ENCODE peak calls at places on chromosomes 16 and 17, in nine cellular contexts. One of them, this sample, is unnamed.

GRCh38 chr17:21098934-21099687 is 27.7 kb upstream of the DHRS7B start:
- DNase-seq in epithelial cell of proximal tubule: peak; percentile 38
- DNase-seq in Calu3: peak; percentile 73
- DNase-seq in WTC11: peak; percentile 81
- DNase-seq in left lung: peak; percentile 63
- DNase-seq in frontal cortex: no peak
- DNase-seq in T-helper 1 cell: peak; percentile 18
- DNase-seq in C1 segment of cervical spinal cord: peak; percentile 27
- DNase-seq in HT1080: peak; percentile 85
- DNase-seq in this sample: no peak

GRCh38 chr16:56576585-56577299 is 11.9 kb downstream of the MT4 start:
- DNase-seq in WTC11: peak; percentile 90
- DNase-seq in epithelial cell of proximal tubule: no peak
- DNase-seq in frontal cortex: no peak
- DNase-seq in Calu3: peak; percentile 90
- DNase-seq in HT1080: peak; percentile 67
- DNase-seq in T-helper 1 cell: peak; percentile 69
- DNase-seq in left lung: peak; percentile 82
- DNase-seq in C1 segment of cervical spinal cord: no peak
- DNase-seq in this sample: no peak

GRCh38 chr16:17532338-17532995 is 61.7 kb upstream of the XYLT1 start:
- DNase-seq in epithelial cell of proximal tubule: no peak
- DNase-seq in frontal cortex: no peak
- DNase-seq in WTC11: no peak
- DNase-seq in HT1080: no peak
- DNase-seq in T-helper 1 cell: no peak
- DNase-seq in Calu3: no peak
- DNase-seq in C1 segment of cervical spinal cord: no peak
- DNase-seq in left lung: no peak
- DNase-seq in this sample: no peak

GRCh38 chr17:45364531-45365390 is 47.9 kb upstream of the MAP3K14 start:
- DNase-seq in T-helper 1 cell: no peak
- DNase-seq in C1 segment of cervical spinal cord: no peak
- DNase-seq in Calu3: no peak
- DNase-seq in epithelial cell of proximal tubule: no peak
- DNase-seq in WTC11: peak; percentile 79
- DNase-seq in HT1080: no peak
- DNase-seq in frontal cortex: no peak
- DNase-seq in left lung: no peak
- DNase-seq in this sample: no peak

GRCh38 chr16:71555230-71555891 is 21.5 kb downstream of the TAT start:
- DNase-seq in Calu3: no peak
- DNase-seq in C1 segment of cervical spinal cord: no peak
- DNase-seq in WTC11: no peak
- DNase-seq in left lung: peak; percentile 47
- DNase-seq in epithelial cell of proximal tubule: no peak
- DNase-seq in HT1080: no peak
- DNase-seq in frontal cortex: no peak
- DNase-seq in T-helper 1 cell: no peak
- DNase-seq in this sample: no peak

GRCh38 chr16:17476414-17477259 is 5.9 kb upstream of the XYLT1 start:
- DNase-seq in frontal cortex: peak; percentile 59
- DNase-seq in left lung: no peak
- DNase-seq in T-helper 1 cell: no peak
- DNase-seq in Calu3: peak; percentile 65
- DNase-seq in epithelial cell of proximal tubule: no peak
- DNase-seq in HT1080: peak; percentile 12
- DNase-seq in WTC11: peak; percentile 77
- DNase-seq in C1 segment of cervical spinal cord: no peak
- DNase-seq in this sample: peak; percentile 10

GRCh38 chr16:12458591-12459400 is 344.9 kb downstream of the CPPED1 start:
- DNase-seq in T-helper 1 cell: no peak
- DNase-seq in WTC11: no peak
- DNase-seq in C1 segment of cervical spinal cord: peak; percentile 13
- DNase-seq in frontal cortex: no peak
- DNase-seq in Calu3: no peak
- DNase-seq in epithelial cell of proximal tubule: no peak
- DNase-seq in left lung: peak; percentile 66
- DNase-seq in HT1080: no peak
- DNase-seq in this sample: no peak

GRCh38 chr16:70738083-70738977 is 52.5 kb upstream of the MTSS2 start:
- DNase-seq in frontal cortex: no peak
- DNase-seq in HT1080: peak; percentile 59
- DNase-seq in Calu3: peak; percentile 53
- DNase-seq in WTC11: peak; percentile 73
- DNase-seq in C1 segment of cervical spinal cord: peak; percentile 64
- DNase-seq in left lung: peak; percentile 70
- DNase-seq in epithelial cell of proximal tubule: no peak
- DNase-seq in T-helper 1 cell: no peak
- DNase-seq in this sample: no peak

GRCh38 chr16:79776243-79776884 is 175.8 kb upstream of the MAF start:
- DNase-seq in T-helper 1 cell: no peak
- DNase-seq in WTC11: no peak
- DNase-seq in epithelial cell of proximal tubule: no peak
- DNase-seq in left lung: no peak
- DNase-seq in C1 segment of cervical spinal cord: no peak
- DNase-seq in Calu3: no peak
- DNase-seq in HT1080: no peak
- DNase-seq in frontal cortex: no peak
- DNase-seq in this sample: peak; percentile 10

GRCh38 chr17:80826955-80827645 is 164.5 kb upstream of the CHMP6 start:
- DNase-seq in left lung: peak; percentile 62
- DNase-seq in T-helper 1 cell: no peak
- DNase-seq in epithelial cell of proximal tubule: no peak
- DNase-seq in Calu3: no peak
- DNase-seq in C1 segment of cervical spinal cord: peak; percentile 87
- DNase-seq in WTC11: no peak
- DNase-seq in frontal cortex: peak; percentile 53
- DNase-seq in HT1080: peak; percentile 96
- DNase-seq in this sample: peak; percentile 76

GRCh38 chr17:66578781-66579489 is 256.0 kb upstream of the CACNG5 start:
- DNase-seq in C1 segment of cervical spinal cord: no peak
- DNase-seq in T-helper 1 cell: no peak
- DNase-seq in Calu3: no peak
- DNase-seq in frontal cortex: no peak
- DNase-seq in left lung: no peak
- DNase-seq in HT1080: peak; percentile 38
- DNase-seq in WTC11: no peak
- DNase-seq in epithelial cell of proximal tubule: no peak
- DNase-seq in this sample: no peak

GRCh38 chr17:71501716-71502115 is 619.1 kb upstream of the SOX9 start:
- DNase-seq in left lung: no peak
- DNase-seq in HT1080: no peak
- DNase-seq in T-helper 1 cell: no peak
- DNase-seq in Calu3: no peak
- DNase-seq in C1 segment of cervical spinal cord: no peak
- DNase-seq in WTC11: no peak
- DNase-seq in epithelial cell of proximal tubule: no peak
- DNase-seq in frontal cortex: no peak
- DNase-seq in this sample: no peak

GRCh38 chr17:37789166-37789565 is 44.3 kb upstream of the HNF1B start:
- DNase-seq in Calu3: no peak
- DNase-seq in HT1080: no peak
- DNase-seq in epithelial cell of proximal tubule: no peak
- DNase-seq in T-helper 1 cell: no peak
- DNase-seq in WTC11: no peak
- DNase-seq in C1 segment of cervical spinal cord: no peak
- DNase-seq in frontal cortex: no peak
- DNase-seq in left lung: no peak
- DNase-seq in this sample: no peak

GRCh38 chr17:7147772-7148171 is 31.4 kb downstream of the ASGR1 start:
- DNase-seq in HT1080: no peak
- DNase-seq in epithelial cell of proximal tubule: no peak
- DNase-seq in C1 segment of cervical spinal cord: no peak
- DNase-seq in frontal cortex: no peak
- DNase-seq in left lung: no peak
- DNase-seq in T-helper 1 cell: no peak
- DNase-seq in WTC11: no peak
- DNase-seq in Calu3: no peak
- DNase-seq in this sample: no peak

GRCh38 chr16:74730049-74730683 is 29.5 kb upstream of the MLKL start:
- DNase-seq in T-helper 1 cell: no peak
- DNase-seq in epithelial cell of proximal tubule: no peak
- DNase-seq in frontal cortex: no peak
- DNase-seq in C1 segment of cervical spinal cord: no peak
- DNase-seq in left lung: peak; percentile 52
- DNase-seq in WTC11: no peak
- DNase-seq in HT1080: peak; percentile 57
- DNase-seq in Calu3: peak; percentile 78
- DNase-seq in this sample: no peak

GRCh38 chr17:37430051-37430591 is 23.4 kb downstream of the TADA2A start:
- DNase-seq in left lung: no peak
- DNase-seq in Calu3: no peak
- DNase-seq in epithelial cell of proximal tubule: no peak
- DNase-seq in frontal cortex: no peak
- DNase-seq in HT1080: peak; percentile 15
- DNase-seq in C1 segment of cervical spinal cord: no peak
- DNase-seq in T-helper 1 cell: no peak
- DNase-seq in WTC11: no peak
- DNase-seq in this sample: no peak

GRCh38 chr16:35398208-35398607 is 1938.8 kb downstream of the TP53TG3F start:
- DNase-seq in epithelial cell of proximal tubule: no peak
- DNase-seq in frontal cortex: no peak
- DNase-seq in Calu3: no peak
- DNase-seq in WTC11: no peak
- DNase-seq in C1 segment of cervical spinal cord: no peak
- DNase-seq in T-helper 1 cell: no peak
- DNase-seq in left lung: no peak
- DNase-seq in HT1080: no peak
- DNase-seq in this sample: no peak

GRCh38 chr16:1792836-1793577 is 498 bp downstream of the IGFALS start:
- DNase-seq in T-helper 1 cell: no peak
- DNase-seq in frontal cortex: peak; percentile 14
- DNase-seq in Calu3: no peak
- DNase-seq in left lung: peak; percentile 30
- DNase-seq in C1 segment of cervical spinal cord: no peak
- DNase-seq in epithelial cell of proximal tubule: no peak
- DNase-seq in WTC11: no peak
- DNase-seq in HT1080: no peak
- DNase-seq in this sample: no peak